ENCODE peak calls at places on chromosomes 1 and 21, in eight cellular contexts. V is uterus; T is activated naive CD4-positive, alpha-beta T cell treated with Interleukin-2 at 50 U/mL for 16 hours; N is activated CD4-positive, alpha-beta T cell treated with anti-CD3 and anti-CD28 coated beads for 36 hours; Q is RPMI7951; H is PC-3; M is mesendoderm; I is stimulated activated CD4-positive, alpha-beta T cell treated with anti-CD3 and anti-CD28 coated beads, TNF-alpha, amount 100 ng/mL, for 4 hours. F is an unnamed sample.

GRCh38 chr1:239418683-239419082 is 32.3 kb downstream of the CHRM3 start:
- DNase-seq in V (no peak), T (no peak), N (no peak), Q (no peak), H (no peak), M (no peak), I (no peak), F (no peak)

GRCh38 chr1:13583964-13584791 is 546 bp downstream of the PDPN start:
- DNase-seq in V (peak), T (no peak), N (no peak), Q (no peak), H (no peak), M (peak), I (no peak), F (peak)

GRCh38 chr1:85259866-85260345 is 444 bp upstream of the C1orf52 start:
- DNase-seq in V (peak), T (no peak), N (no peak), Q (peak), H (no peak), M (no peak), I (no peak), F (no peak)

GRCh38 chr21:35198004-35198403 is 148.9 kb upstream of the RUNX1 start:
- DNase-seq in V (no peak), T (no peak), N (no peak), Q (peak), H (peak), M (peak), I (no peak), F (no peak)

GRCh38 chr1:170881268-170882265 is 53.8 kb upstream of the MROH9 start:
- DNase-seq in V (no peak), T (no peak), N (no peak), Q (peak), H (peak), M (peak), I (no peak), F (no peak)

GRCh38 chr1:91806777-91807700 is 78.9 kb downstream of the TGFBR3 start:
- DNase-seq in V (no peak), T (no peak), N (no peak), Q (no peak), H (peak), M (no peak), I (no peak), F (no peak)

GRCh38 chr1:36199934-36200741 is 24.1 kb upstream of the THRAP3 start:
- DNase-seq in V (no peak), T (no peak), N (no peak), Q (peak), H (peak), M (no peak), I (no peak), F (no peak)

GRCh38 chr1:210428696-210429095 is 100.0 kb downstream of the HHAT start:
- DNase-seq in V (no peak), T (no peak), N (no peak), Q (no peak), H (no peak), M (no peak), I (no peak), F (no peak)

GRCh38 chr21:41927727-41928409 is 25.9 kb downstream of the C2CD2 start:
- DNase-seq in V (no peak), T (no peak), N (peak), Q (no peak), H (no peak), M (no peak), I (no peak), F (no peak)